ENCODE peak calls at places on chromosomes 12 and 14, in seven cellular contexts. V, Z, J, O, K, E and I are unnamed samples. For H3K4me1, the result is how much of the 10 kb centered on the place peaks cover.

GRCh38 chr12:50402270-50403000 is 1.8 kb downstream of the LARP4 start:
- DNase-seq in K (no peak), O (no peak), J (no peak), V (no peak), E (no peak), Z (no peak), I (no peak)

GRCh38 chr12:48004039-48004940 is at the start of gene COL2A1:
- DNase-seq in Z (no peak), V (no peak), O (no peak), J (no peak), E (no peak), K (no peak), I (peak)

GRCh38 chr14:79514700-79515099 is 696.6 kb downstream of the DIO2 start:
- DNase-seq in E (no peak), J (no peak), V (no peak), Z (no peak), K (no peak), O (peak), I (peak)

GRCh38 chr12:104569348-104570173 is 112.8 kb downstream of the CHST11 start:
- DNase-seq in J (peak), K (peak), V (no peak), Z (peak), O (no peak), E (no peak), I (no peak)

GRCh38 chr12:21248679-21249078 is 86.0 kb downstream of the SLCO1A2 start:
- DNase-seq in E (no peak), O (no peak), V (no peak), J (no peak), K (no peak), Z (peak), I (peak)

GRCh38 chr12:90449611-90450010 is 505.4 kb downstream of the CCER1 start:
- DNase-seq in E (no peak), V (no peak), J (no peak), K (no peak), O (no peak), Z (no peak), I (peak)

GRCh38 chr12:99619389-99620158 is 28.0 kb upstream of the GARIN6 start:
- DNase-seq in V (peak), O (peak), E (no peak), Z (peak), J (no peak), K (no peak), I (peak)

GRCh38 chr14:74308695-74309094 is 6.0 kb upstream of the ABCD4 start:
- DNase-seq in J (no peak), Z (no peak), K (no peak), E (no peak), O (no peak), V (no peak), I (no peak)

GRCh38 chr14:94115068-94115591 is 4.6 kb downstream of the IFI27 start:
- DNase-seq in Z (no peak), J (peak), V (no peak), K (no peak), O (no peak), E (no peak), I (peak)

GRCh38 chr12:49345840-49346658 is 639 bp upstream of the DNAJC22 start:
- DNase-seq in E (no peak), J (peak), O (no peak), Z (no peak), K (peak), V (no peak), I (no peak)

GRCh38 chr14:96762650-96763049 is 34.5 kb upstream of the VRK1 start:
- DNase-seq in V (peak), O (peak), K (no peak), Z (peak), E (no peak), J (no peak), I (peak)

GRCh38 chr12:105378821-105379400 is 48.4 kb downstream of the C12orf75 start:
- DNase-seq in V (no peak), K (no peak), O (no peak), Z (no peak), J (no peak), E (no peak), I (peak)

GRCh38 chr12:69602954-69603353 is 7.8 kb downstream of the LRRC10 start:
- DNase-seq in O (no peak), E (no peak), J (no peak), Z (no peak), K (no peak), V (no peak), I (no peak)

GRCh38 chr12:124625867-124626675 is 58.7 kb upstream of the NCOR2 start:
- DNase-seq in O (peak), V (no peak), J (peak), Z (no peak), E (peak), K (no peak), I (no peak)

GRCh38 chr12:52873832-52874572 is 25.2 kb upstream of the KRT78 start:
- DNase-seq in K (no peak), V (peak), J (peak), O (peak), Z (no peak), E (peak), I (peak)

GRCh38 chr12:95653761-95654546 is 102.7 kb upstream of the USP44 start:
- DNase-seq in Z (no peak), O (peak), V (peak), J (no peak), E (no peak), K (no peak), I (peak)

GRCh38 chr14:65471038-65471878 is 58.7 kb downstream of the FUT8 start:
- DNase-seq in J (no peak), O (no peak), Z (no peak), K (no peak), V (no peak), E (no peak), I (no peak)

GRCh38 chr12:54658306-54659264 is 10.4 kb upstream of the DCD start:
- DNase-seq in O (no peak), E (no peak), Z (peak), J (peak), V (peak), K (peak), I (peak)

GRCh38 chr14:74964787-74965769 is 9.7 kb upstream of the PGF start:
- DNase-seq in V (no peak), J (no peak), Z (no peak), E (no peak), K (no peak), O (peak), I (no peak)

GRCh38 chr12:5070090-5070489 is 26.4 kb downstream of the KCNA5 start:
- DNase-seq in V (no peak), K (no peak), J (no peak), O (no peak), E (no peak), Z (no peak), I (no peak)

GRCh38 chr12:14521822-14522221 is 45.9 kb downstream of the PLBD1 start:
- DNase-seq in E (no peak), Z (no peak), J (no peak), V (no peak), O (no peak), K (no peak), I (no peak)

GRCh38 chr12:91179315-91179714 is 3.3 kb downstream of the DCN start:
- DNase-seq in Z (no peak), K (no peak), O (no peak), J (no peak), E (no peak), V (no peak), I (no peak)

GRCh38 chr14:65704850-65705249 is 292.3 kb downstream of the FUT8 start:
- DNase-seq in V (no peak), E (no peak), K (no peak), O (peak), J (no peak), Z (no peak), I (peak)

GRCh38 chr12:69388371-69388770 is 28.8 kb downstream of the YEATS4 start:
- DNase-seq in E (no peak), K (no peak), J (no peak), V (peak), Z (peak), O (peak), I (peak)

GRCh38 chr12:113261847-113262470 is 40.7 kb downstream of the TPCN1 start:
- DNase-seq in O (no peak), K (no peak), V (no peak), Z (no peak), J (no peak), E (no peak), I (no peak)

GRCh38 chr14:89351958-89352404 is 65.1 kb downstream of the FOXN3 start:
- DNase-seq in K (no peak), V (no peak), E (no peak), O (no peak), Z (no peak), J (no peak), I (no peak)

GRCh38 chr14:26088260-26088659 is 509.6 kb downstream of the NOVA1 start:
- DNase-seq in K (no peak), E (no peak), J (no peak), Z (no peak), V (no peak), O (no peak), I (no peak)

GRCh38 chr12:5466521-5466960 is 34.6 kb downstream of the NTF3 start:
- DNase-seq in Z (no peak), E (no peak), K (no peak), V (no peak), J (no peak), O (no peak), I (no peak)

GRCh38 chr12:116066381-116067230 is 210.9 kb downstream of the MED13L start:
- DNase-seq in E (no peak), J (peak), V (peak), Z (peak), K (peak), O (no peak), I (peak)

GRCh38 chr12:130164216-130164542 is 1.9 kb downstream of the FZD10 start:
- DNase-seq in E (no peak), J (peak), V (no peak), Z (no peak), O (no peak), K (no peak), I (no peak)

GRCh38 chr12:27285395-27285794 is 41.3 kb downstream of the STK38L start:
- DNase-seq in J (no peak), Z (no peak), E (no peak), V (no peak), O (peak), K (no peak), I (peak)

GRCh38 chr12:110498984-110499706 is 2.8 kb downstream of the VPS29 start:
- DNase-seq in K (no peak), Z (no peak), J (no peak), O (peak), V (no peak), E (no peak), I (peak)

GRCh38 chr14:68089146-68089715 is 269.7 kb downstream of the RAD51B start:
- DNase-seq in Z (no peak), V (peak), K (no peak), J (no peak), O (peak), E (no peak), I (no peak)

GRCh38 chr12:84550518-84550917 is 362.1 kb downstream of the SLC6A15 start:
- DNase-seq in Z (no peak), K (no peak), J (no peak), O (no peak), V (no peak), E (no peak), I (no peak)

GRCh38 chr14:81178063-81178462 is 42.7 kb downstream of the GTF2A1 start:
- DNase-seq in V (no peak), O (no peak), J (no peak), K (no peak), Z (peak), E (no peak), I (no peak)

GRCh38 chr12:106819991-106820390 is 45.5 kb downstream of the RIC8B start:
- DNase-seq in E (no peak), O (no peak), J (no peak), V (no peak), K (no peak), Z (no peak), I (no peak)
- TF ChIP-seq CTCF in E (no peak), O (no peak), J (no peak), V (no peak), K (no peak), Z (no peak), I (no peak)

DNA sequence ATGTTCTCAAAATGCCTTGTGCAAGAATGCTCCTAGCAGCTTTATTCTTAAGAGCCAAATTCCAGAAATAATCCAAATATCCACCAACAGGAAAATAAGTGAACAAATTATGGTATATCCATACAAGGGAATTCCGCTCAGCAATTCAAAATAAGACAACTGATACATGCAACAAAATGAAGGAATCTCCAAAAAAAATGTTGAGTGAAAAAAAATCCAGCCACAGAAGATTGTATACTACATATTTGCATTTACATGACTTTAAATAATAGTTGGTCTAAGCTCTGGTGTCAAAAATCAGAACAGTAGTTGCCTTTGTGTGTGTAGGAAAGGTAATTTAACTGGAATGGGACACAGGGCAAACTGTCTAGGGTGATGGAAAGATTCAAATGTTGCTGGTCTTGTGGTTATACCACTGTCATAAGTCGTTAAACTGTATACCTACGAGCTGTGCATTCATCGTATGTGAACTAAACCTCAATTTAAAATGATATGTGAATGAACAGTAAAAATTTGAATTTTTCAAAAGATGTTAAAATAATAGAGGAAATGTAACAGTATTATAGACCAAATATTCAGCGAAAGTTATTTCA is 3.2 kb downstream of the CD69 start:
- DNase-seq in E (no peak), J (no peak), K (no peak), O (no peak), V (no peak), Z (no peak), I (no peak)
- H3K4me3 ChIP-seq in E (no peak), J (no peak), K (peak), O (no peak), V (no peak), Z (no peak), I (no peak)

DNA sequence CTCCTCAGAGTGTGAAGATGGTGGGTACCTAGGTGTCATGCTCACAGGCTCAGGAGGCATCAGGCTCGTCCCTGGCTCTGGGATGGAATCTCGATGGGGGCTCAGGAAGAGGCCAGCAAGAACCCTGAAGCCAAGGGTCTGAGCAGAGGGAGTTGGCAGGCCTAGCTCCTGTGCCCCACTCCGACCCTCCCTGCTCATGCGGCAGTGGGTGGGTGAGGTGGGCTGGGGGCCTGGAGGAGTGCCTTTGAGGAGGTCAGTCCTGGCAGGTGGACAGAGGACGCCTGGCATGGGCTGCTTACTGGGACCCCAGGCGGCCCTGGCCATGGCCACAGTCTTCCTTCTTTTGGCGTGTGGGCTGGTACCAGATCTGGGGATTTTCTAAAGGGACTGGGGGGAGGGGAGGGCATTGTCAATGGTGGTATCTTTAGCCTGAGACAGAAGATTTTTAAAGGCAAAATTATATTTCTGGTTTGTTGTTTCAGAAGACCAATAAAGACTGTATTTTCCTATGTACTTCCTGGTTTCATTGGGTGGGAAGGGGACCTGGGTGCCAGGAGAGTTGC is 16.0 kb downstream of the LRTM2 start:
- DNase-seq in Z (no peak), V (no peak), K (no peak), O (no peak), J (no peak), E (no peak), I (no peak)
- H3K4me1 ChIP-seq in Z (under half), V (under half), K (under half), O (under half), J (under half), E (under half), I (under half)

GRCh38 chr12:112004041-112004440 is 8.9 kb downstream of the TMEM116 start:
- DNase-seq in V (no peak), O (no peak), J (no peak), K (no peak), Z (no peak), E (no peak), I (no peak)

GRCh38 chr12:111998015-111998414 is 14.9 kb downstream of the TMEM116 start:
- DNase-seq in K (no peak), J (no peak), O (no peak), V (no peak), E (no peak), Z (no peak), I (no peak)

GRCh38 chr12:111997300-111997699 is 15.7 kb downstream of the TMEM116 start:
- DNase-seq in E (no peak), Z (no peak), O (no peak), K (no peak), V (no peak), J (no peak), I (no peak)

GRCh38 chr12:112001555-112001954 is 11.4 kb downstream of the TMEM116 start:
- DNase-seq in E (no peak), K (no peak), O (peak), J (no peak), Z (no peak), V (no peak), I (peak)

DNA sequence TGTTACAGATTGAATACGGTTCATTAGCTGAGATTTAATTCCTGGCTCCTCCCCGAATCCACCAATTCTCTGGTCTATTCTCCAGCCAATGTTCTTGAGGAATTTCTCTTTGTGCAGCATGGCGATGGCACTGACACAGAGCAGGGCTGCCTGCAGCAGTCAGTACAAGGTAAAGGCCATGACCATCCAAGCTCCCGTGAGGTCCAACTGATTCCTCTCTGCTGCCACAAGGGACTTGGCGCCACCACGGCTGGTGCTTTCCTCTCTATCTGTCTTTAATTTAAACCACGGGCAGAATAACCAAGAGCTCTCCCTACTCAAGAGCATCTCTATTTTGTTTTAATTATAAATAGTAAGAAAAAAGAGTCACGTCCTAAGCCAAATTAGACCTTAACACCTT is 12.2 kb downstream of the TMEM116 start:
- DNase-seq in E (no peak), V (no peak), O (no peak), J (no peak), Z (no peak), K (no peak), I (no peak)
- TF ChIP-seq CTCF in E (no peak), V (no peak), O (no peak), J (no peak), Z (no peak), K (no peak), I (no peak)

GRCh38 chr14:104682107-104682593 is 7.3 kb upstream of the INF2 start:
- DNase-seq in J (no peak), K (no peak), V (no peak), O (no peak), Z (no peak), E (no peak), I (peak)

GRCh38 chr14:104683653-104684448 is 5.6 kb upstream of the INF2 start:
- DNase-seq in V (no peak), O (no peak), Z (no peak), K (no peak), J (no peak), E (no peak), I (no peak)

GRCh38 chr14:104680806-104681688 is 8.4 kb upstream of the INF2 start:
- DNase-seq in O (peak), Z (no peak), E (peak), J (peak), K (no peak), V (no peak), I (peak)

GRCh38 chr14:104680056-104680805 is 9.2 kb upstream of the INF2 start:
- DNase-seq in Z (no peak), E (peak), O (peak), J (peak), V (no peak), K (no peak), I (peak)

DNA sequence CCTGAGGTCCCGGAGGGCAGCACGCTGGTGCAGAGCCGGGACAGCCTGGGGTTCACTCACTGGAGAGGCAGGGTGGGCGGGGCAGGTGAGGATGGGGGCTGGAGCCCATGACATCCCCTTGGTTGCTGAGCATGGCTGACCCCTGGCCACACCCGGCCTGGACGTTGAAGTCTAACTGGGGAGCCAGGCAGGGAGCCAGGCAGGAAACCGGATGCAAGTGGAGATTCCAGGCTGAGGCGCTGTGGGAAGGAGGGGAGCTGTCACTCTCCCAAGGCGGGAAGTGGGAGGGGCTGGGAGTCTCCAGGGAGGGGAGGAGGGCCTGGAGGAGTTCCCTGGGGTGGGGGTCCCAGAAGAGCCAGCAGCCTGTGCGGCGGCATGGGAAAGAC is 7.7 kb upstream of the INF2 start:
- DNase-seq in E (peak), Z (no peak), O (peak), K (no peak), V (no peak), J (peak), I (peak)
- H3K4me3 ChIP-seq in E (peak), Z (no peak), O (no peak), K (no peak), V (peak), J (peak), I (no peak)

GRCh38 chr12:32482226-32482625 is 82.9 kb downstream of the FGD4 start:
- DNase-seq in J (no peak), V (no peak), O (no peak), K (no peak), Z (peak), E (no peak), I (peak)
- H3K4me1 ChIP-seq in J (half or more), V (under half), O (under half), K (under half), Z (under half), E (under half), I (under half)

DNA sequence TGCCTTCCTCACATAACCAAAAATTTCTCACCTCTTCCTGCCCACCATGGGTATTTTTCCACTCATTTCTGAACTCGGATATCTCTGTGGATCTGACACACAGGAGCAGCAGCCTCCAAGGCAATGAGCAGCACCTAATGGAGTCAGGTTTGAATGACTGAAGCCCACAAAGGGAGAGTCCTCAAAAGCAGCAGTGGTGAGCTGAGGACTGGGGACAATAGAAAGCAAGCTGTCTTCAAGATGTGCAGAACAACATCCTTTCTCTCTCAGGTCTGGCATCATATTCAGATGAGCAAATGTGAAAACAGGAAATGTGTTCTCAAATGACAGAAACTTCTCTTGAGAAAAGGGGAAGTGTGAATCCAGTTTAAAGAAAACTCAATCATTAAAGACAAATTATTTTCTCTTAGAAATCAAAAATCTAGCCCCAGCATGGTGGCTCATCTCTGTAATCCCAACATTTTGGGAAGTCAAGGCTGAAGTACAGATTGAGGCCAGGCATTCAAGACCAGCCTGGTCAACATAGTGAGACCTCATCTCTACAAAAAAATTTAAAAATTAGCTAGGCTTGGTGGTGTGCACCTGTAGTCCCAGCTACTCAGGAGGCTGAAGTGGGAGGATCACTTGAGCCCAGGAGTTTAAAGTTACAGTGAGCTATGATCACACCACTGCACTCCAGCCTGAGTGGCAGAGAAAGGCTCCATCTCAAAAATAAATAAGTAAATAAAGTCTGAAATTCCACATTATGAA is 54.2 kb downstream of the C12orf42 start:
- DNase-seq in K (peak), Z (peak), J (no peak), V (no peak), O (no peak), E (no peak), I (no peak)
- TF ChIP-seq CTCF in K (no peak), Z (no peak), J (no peak), V (no peak), O (no peak), E (no peak), I (no peak)